ENCODE peak calls at places on chromosomes 3 and 15, in seven cellular contexts. M, U, T, P, N, R and L are unnamed samples.

GRCh38 chr3:188350956-188351355 is 197.0 kb downstream of the LPP start:
- DNase-seq in T (no peak), P (no peak), R (no peak), N (no peak), M (no peak), U (no peak), L (no peak)

GRCh38 chr3:172244011-172244410 is 204.2 kb downstream of the GHSR start:
- DNase-seq in R (peak), M (no peak), T (no peak), U (no peak), N (no peak), P (no peak), L (no peak)

GRCh38 chr3:135226057-135226456 is 431.0 kb downstream of the EPHB1 start:
- DNase-seq in T (no peak), N (no peak), R (no peak), P (no peak), M (no peak), U (no peak), L (no peak)

GRCh38 chr3:128229077-128229837 is 76.0 kb downstream of the EEFSEC start:
- DNase-seq in N (no peak), M (no peak), T (no peak), U (no peak), P (no peak), R (no peak), L (no peak)

GRCh38 chr15:82937659-82938058 is 14.9 kb downstream of the HOMER2 start:
- DNase-seq in N (no peak), T (no peak), P (no peak), U (no peak), M (no peak), R (no peak), L (no peak)

GRCh38 chr3:56131976-56132590 is 336.2 kb downstream of the ERC2 start:
- DNase-seq in T (no peak), N (peak), P (peak), U (no peak), M (no peak), R (peak), L (no peak)

GRCh38 chr3:66372681-66373350 is 128.0 kb downstream of the LRIG1 start:
- DNase-seq in P (no peak), R (peak), N (no peak), U (no peak), M (peak), T (no peak), L (peak)

GRCh38 chr3:51243919-51244318 is 141.2 kb upstream of the MANF start:
- DNase-seq in U (no peak), T (no peak), M (no peak), R (no peak), P (no peak), N (no peak), L (no peak)

GRCh38 chr15:69013726-69014406 is 629 bp upstream of the NOX5 start:
- DNase-seq in U (peak), T (no peak), M (no peak), N (no peak), R (no peak), P (no peak), L (no peak)

GRCh38 chr3:24495334-24495994 is 814 bp upstream of the THRB start:
- DNase-seq in P (peak), R (peak), N (no peak), U (peak), T (no peak), M (peak), L (peak)

GRCh38 chr3:86921981-86922680 is 68.8 kb downstream of the VGLL3 start:
- DNase-seq in R (peak), U (no peak), T (no peak), N (no peak), P (no peak), M (no peak), L (no peak)

GRCh38 chr15:40441012-40441735 is 421 bp downstream of the BAHD1 start:
- DNase-seq in P (no peak), U (no peak), M (peak), N (no peak), R (no peak), T (no peak), L (peak)

GRCh38 chr15:82935382-82935781 is 17.1 kb downstream of the HOMER2 start:
- DNase-seq in P (no peak), U (no peak), M (no peak), T (no peak), N (no peak), R (no peak), L (no peak)

GRCh38 chr15:78976691-78977090 is 31.8 kb upstream of the CTSH start:
- DNase-seq in T (no peak), P (no peak), U (no peak), R (no peak), N (no peak), M (no peak), L (no peak)

GRCh38 chr3:81816473-81817260 is 55.2 kb upstream of the GBE1 start:
- DNase-seq in R (no peak), T (no peak), M (no peak), U (peak), N (no peak), P (no peak), L (no peak)

GRCh38 chr15:39581501-39582285 is 814 bp downstream of the THBS1 start:
- DNase-seq in T (no peak), U (peak), R (peak), P (peak), M (peak), N (no peak), L (peak)

GRCh38 chr15:67456677-67457529 is 64.0 kb upstream of the C15orf61 start:
- DNase-seq in T (peak), M (peak), R (peak), P (peak), U (peak), N (peak), L (peak)

GRCh38 chr3:127074900-127075360 is 92.0 kb downstream of the PLXNA1 start:
- DNase-seq in M (peak), U (no peak), R (peak), P (peak), T (no peak), N (peak), L (peak)

GRCh38 chr3:179949428-179949827 is 87.3 kb downstream of the PEX5L start:
- DNase-seq in R (no peak), M (peak), P (no peak), T (no peak), U (no peak), N (no peak), L (peak)

GRCh38 chr3:58333206-58334012 is 717 bp downstream of the PXK start:
- DNase-seq in N (no peak), T (no peak), R (peak), U (peak), P (peak), M (peak), L (peak)

GRCh38 chr3:31188112-31188511 is 293.7 kb upstream of the GADL1 start:
- DNase-seq in M (no peak), U (no peak), R (no peak), T (no peak), N (no peak), P (peak), L (no peak)

GRCh38 chr15:64163662-64164362 is 990 bp upstream of the PPIB start:
- DNase-seq in U (no peak), N (no peak), R (no peak), T (no peak), M (no peak), P (no peak), L (peak)

GRCh38 chr15:52858388-52859176 is 68.4 kb upstream of the ONECUT1 start:
- DNase-seq in N (no peak), M (peak), R (no peak), P (no peak), T (no peak), U (no peak), L (no peak)

GRCh38 chr15:37872661-37873060 is 61.8 kb upstream of the TMCO5A start:
- DNase-seq in R (no peak), N (no peak), M (no peak), T (no peak), P (no peak), U (peak), L (no peak)

GRCh38 chr15:71792521-71792920 is 17.8 kb upstream of the NR2E3 start:
- DNase-seq in N (no peak), U (no peak), R (peak), P (no peak), M (no peak), T (no peak), L (no peak)